ENCODE peak calls at places on chromosomes 2 and 18, in six cellular contexts. One of them, this sample, is unnamed.

GRCh38 chr2:229335877-229336346 is 64.8 kb upstream of the PID1 start:
- DNase-seq in stimulated activated CD4-positive, alpha-beta T cell treated with anti-CD3 and anti-CD28 coated beads, Interleukin-4, amount 100 ng/mL, for 48 hours: no peak
- DNase-seq in HT1080: no peak
- DNase-seq in brain microvascular endothelial cell: no peak
- DNase-seq in T-helper 9 cell: no peak
- DNase-seq in astrocyte of the cerebellum: no peak
- DNase-seq in this sample: no peak

GRCh38 chr2:235027558-235028214 is 75.9 kb downstream of the SH3BP4 start:
- DNase-seq in stimulated activated CD4-positive, alpha-beta T cell treated with anti-CD3 and anti-CD28 coated beads, Interleukin-4, amount 100 ng/mL, for 48 hours: no peak
- DNase-seq in HT1080: peak
- DNase-seq in brain microvascular endothelial cell: peak
- DNase-seq in T-helper 9 cell: no peak
- DNase-seq in astrocyte of the cerebellum: no peak
- DNase-seq in this sample: no peak

GRCh38 chr2:128449226-128450061 is 130.8 kb upstream of the HS6ST1 start:
- DNase-seq in stimulated activated CD4-positive, alpha-beta T cell treated with anti-CD3 and anti-CD28 coated beads, Interleukin-4, amount 100 ng/mL, for 48 hours: no peak
- DNase-seq in HT1080: no peak
- DNase-seq in brain microvascular endothelial cell: no peak
- DNase-seq in T-helper 9 cell: no peak
- DNase-seq in astrocyte of the cerebellum: no peak
- DNase-seq in this sample: no peak

GRCh38 chr2:71713581-71714580 is 260.5 kb downstream of the DYSF start:
- DNase-seq in stimulated activated CD4-positive, alpha-beta T cell treated with anti-CD3 and anti-CD28 coated beads, Interleukin-4, amount 100 ng/mL, for 48 hours: no peak
- DNase-seq in HT1080: no peak
- DNase-seq in brain microvascular endothelial cell: peak
- DNase-seq in T-helper 9 cell: no peak
- DNase-seq in astrocyte of the cerebellum: no peak
- DNase-seq in this sample: no peak

GRCh38 chr2:100244881-100245605 is 77.3 kb downstream of the LONRF2 start:
- DNase-seq in stimulated activated CD4-positive, alpha-beta T cell treated with anti-CD3 and anti-CD28 coated beads, Interleukin-4, amount 100 ng/mL, for 48 hours: no peak
- DNase-seq in HT1080: peak
- DNase-seq in brain microvascular endothelial cell: peak
- DNase-seq in T-helper 9 cell: no peak
- DNase-seq in astrocyte of the cerebellum: no peak
- DNase-seq in this sample: no peak

GRCh38 chr2:32464441-32464840 is 107.6 kb downstream of the BIRC6 start:
- DNase-seq in stimulated activated CD4-positive, alpha-beta T cell treated with anti-CD3 and anti-CD28 coated beads, Interleukin-4, amount 100 ng/mL, for 48 hours: no peak
- DNase-seq in HT1080: peak
- DNase-seq in brain microvascular endothelial cell: peak
- DNase-seq in T-helper 9 cell: no peak
- DNase-seq in astrocyte of the cerebellum: no peak
- DNase-seq in this sample: no peak

GRCh38 chr2:10404324-10405143 is 43.6 kb downstream of the ODC1 start:
- DNase-seq in stimulated activated CD4-positive, alpha-beta T cell treated with anti-CD3 and anti-CD28 coated beads, Interleukin-4, amount 100 ng/mL, for 48 hours: no peak
- DNase-seq in HT1080: no peak
- DNase-seq in brain microvascular endothelial cell: no peak
- DNase-seq in T-helper 9 cell: no peak
- DNase-seq in astrocyte of the cerebellum: no peak
- DNase-seq in this sample: no peak

GRCh38 chr2:38262514-38262871 is 114.6 kb downstream of the ATL2 start:
- DNase-seq in stimulated activated CD4-positive, alpha-beta T cell treated with anti-CD3 and anti-CD28 coated beads, Interleukin-4, amount 100 ng/mL, for 48 hours: no peak
- DNase-seq in HT1080: no peak
- DNase-seq in brain microvascular endothelial cell: no peak
- DNase-seq in T-helper 9 cell: no peak
- DNase-seq in astrocyte of the cerebellum: no peak
- DNase-seq in this sample: no peak

GRCh38 chr2:10412380-10412779 is 35.7 kb downstream of the ODC1 start:
- DNase-seq in stimulated activated CD4-positive, alpha-beta T cell treated with anti-CD3 and anti-CD28 coated beads, Interleukin-4, amount 100 ng/mL, for 48 hours: no peak
- DNase-seq in HT1080: peak
- DNase-seq in brain microvascular endothelial cell: peak
- DNase-seq in T-helper 9 cell: no peak
- DNase-seq in astrocyte of the cerebellum: no peak
- DNase-seq in this sample: peak

GRCh38 chr18:5463390-5463789 is 80.4 kb downstream of the EPB41L3 start:
- DNase-seq in stimulated activated CD4-positive, alpha-beta T cell treated with anti-CD3 and anti-CD28 coated beads, Interleukin-4, amount 100 ng/mL, for 48 hours: no peak
- DNase-seq in HT1080: peak
- DNase-seq in brain microvascular endothelial cell: peak
- DNase-seq in T-helper 9 cell: no peak
- DNase-seq in astrocyte of the cerebellum: no peak
- DNase-seq in this sample: no peak

GRCh38 chr2:73050011-73050617 is 21.4 kb downstream of the SFXN5 start:
- DNase-seq in stimulated activated CD4-positive, alpha-beta T cell treated with anti-CD3 and anti-CD28 coated beads, Interleukin-4, amount 100 ng/mL, for 48 hours: no peak
- DNase-seq in HT1080: no peak
- DNase-seq in brain microvascular endothelial cell: no peak
- DNase-seq in T-helper 9 cell: no peak
- DNase-seq in astrocyte of the cerebellum: peak
- DNase-seq in this sample: no peak

GRCh38 chr2:45173513-45173912 is 164.3 kb upstream of the SIX2 start:
- DNase-seq in stimulated activated CD4-positive, alpha-beta T cell treated with anti-CD3 and anti-CD28 coated beads, Interleukin-4, amount 100 ng/mL, for 48 hours: no peak
- DNase-seq in HT1080: peak
- DNase-seq in brain microvascular endothelial cell: peak
- DNase-seq in T-helper 9 cell: no peak
- DNase-seq in astrocyte of the cerebellum: peak
- DNase-seq in this sample: no peak

GRCh38 chr2:66013456-66013855 is 421.5 kb upstream of the MEIS1 start:
- DNase-seq in stimulated activated CD4-positive, alpha-beta T cell treated with anti-CD3 and anti-CD28 coated beads, Interleukin-4, amount 100 ng/mL, for 48 hours: no peak
- DNase-seq in HT1080: no peak
- DNase-seq in brain microvascular endothelial cell: no peak
- DNase-seq in T-helper 9 cell: no peak
- DNase-seq in astrocyte of the cerebellum: no peak
- DNase-seq in this sample: no peak

GRCh38 chr2:242075163-242075562 is 205.6 kb downstream of the RTP5 start:
- DNase-seq in stimulated activated CD4-positive, alpha-beta T cell treated with anti-CD3 and anti-CD28 coated beads, Interleukin-4, amount 100 ng/mL, for 48 hours: no peak
- DNase-seq in HT1080: no peak
- DNase-seq in brain microvascular endothelial cell: no peak
- DNase-seq in T-helper 9 cell: no peak
- DNase-seq in astrocyte of the cerebellum: peak
- DNase-seq in this sample: no peak

GRCh38 chr2:174053285-174053684 is 88.1 kb upstream of the SP3 start:
- DNase-seq in stimulated activated CD4-positive, alpha-beta T cell treated with anti-CD3 and anti-CD28 coated beads, Interleukin-4, amount 100 ng/mL, for 48 hours: no peak
- DNase-seq in HT1080: no peak
- DNase-seq in brain microvascular endothelial cell: no peak
- DNase-seq in T-helper 9 cell: no peak
- DNase-seq in astrocyte of the cerebellum: no peak
- DNase-seq in this sample: no peak

GRCh38 chr18:49875155-49875554 is 61.8 kb upstream of the ACAA2 start:
- DNase-seq in stimulated activated CD4-positive, alpha-beta T cell treated with anti-CD3 and anti-CD28 coated beads, Interleukin-4, amount 100 ng/mL, for 48 hours: no peak
- DNase-seq in HT1080: no peak
- DNase-seq in brain microvascular endothelial cell: no peak
- DNase-seq in T-helper 9 cell: no peak
- DNase-seq in astrocyte of the cerebellum: no peak
- DNase-seq in this sample: no peak

GRCh38 chr2:25252291-25253152 is 84.1 kb upstream of the POMC start:
- DNase-seq in stimulated activated CD4-positive, alpha-beta T cell treated with anti-CD3 and anti-CD28 coated beads, Interleukin-4, amount 100 ng/mL, for 48 hours: peak
- DNase-seq in HT1080: no peak
- DNase-seq in brain microvascular endothelial cell: peak
- DNase-seq in T-helper 9 cell: peak
- DNase-seq in astrocyte of the cerebellum: no peak
- DNase-seq in this sample: peak

GRCh38 chr18:78994531-78994930 is 14.9 kb downstream of the SALL3 start:
- DNase-seq in stimulated activated CD4-positive, alpha-beta T cell treated with anti-CD3 and anti-CD28 coated beads, Interleukin-4, amount 100 ng/mL, for 48 hours: no peak
- DNase-seq in HT1080: no peak
- DNase-seq in brain microvascular endothelial cell: no peak
- DNase-seq in T-helper 9 cell: no peak
- DNase-seq in astrocyte of the cerebellum: no peak
- DNase-seq in this sample: no peak

GRCh38 chr18:66558773-66559172 is 45.1 kb downstream of the CDH19 start:
- DNase-seq in stimulated activated CD4-positive, alpha-beta T cell treated with anti-CD3 and anti-CD28 coated beads, Interleukin-4, amount 100 ng/mL, for 48 hours: no peak
- DNase-seq in HT1080: peak
- DNase-seq in brain microvascular endothelial cell: no peak
- DNase-seq in T-helper 9 cell: no peak
- DNase-seq in astrocyte of the cerebellum: no peak
- DNase-seq in this sample: no peak

GRCh38 chr2:190607014-190607597 is 41.8 kb upstream of the NAB1 start:
- DNase-seq in stimulated activated CD4-positive, alpha-beta T cell treated with anti-CD3 and anti-CD28 coated beads, Interleukin-4, amount 100 ng/mL, for 48 hours: no peak
- DNase-seq in HT1080: peak
- DNase-seq in brain microvascular endothelial cell: peak
- DNase-seq in T-helper 9 cell: no peak
- DNase-seq in astrocyte of the cerebellum: no peak
- DNase-seq in this sample: no peak

GRCh38 chr2:179877601-179878364 is 16.4 kb upstream of the ZNF385B start:
- DNase-seq in stimulated activated CD4-positive, alpha-beta T cell treated with anti-CD3 and anti-CD28 coated beads, Interleukin-4, amount 100 ng/mL, for 48 hours: no peak
- DNase-seq in HT1080: no peak
- DNase-seq in brain microvascular endothelial cell: no peak
- DNase-seq in T-helper 9 cell: no peak
- DNase-seq in astrocyte of the cerebellum: no peak
- DNase-seq in this sample: no peak

GRCh38 chr2:177147093-177147694 is 65.4 kb upstream of the HNRNPA3 start:
- DNase-seq in stimulated activated CD4-positive, alpha-beta T cell treated with anti-CD3 and anti-CD28 coated beads, Interleukin-4, amount 100 ng/mL, for 48 hours: no peak
- DNase-seq in HT1080: peak
- DNase-seq in brain microvascular endothelial cell: peak
- DNase-seq in T-helper 9 cell: no peak
- DNase-seq in astrocyte of the cerebellum: peak
- DNase-seq in this sample: no peak

GRCh38 chr18:63553117-63553516 is 10.9 kb downstream of the SERPINB12 start:
- DNase-seq in stimulated activated CD4-positive, alpha-beta T cell treated with anti-CD3 and anti-CD28 coated beads, Interleukin-4, amount 100 ng/mL, for 48 hours: no peak
- DNase-seq in HT1080: peak
- DNase-seq in brain microvascular endothelial cell: peak
- DNase-seq in T-helper 9 cell: no peak
- DNase-seq in astrocyte of the cerebellum: no peak
- DNase-seq in this sample: no peak

GRCh38 chr18:37499008-37499407 is 66.6 kb downstream of the CELF4 start:
- DNase-seq in stimulated activated CD4-positive, alpha-beta T cell treated with anti-CD3 and anti-CD28 coated beads, Interleukin-4, amount 100 ng/mL, for 48 hours: no peak
- DNase-seq in HT1080: no peak
- DNase-seq in brain microvascular endothelial cell: no peak
- DNase-seq in T-helper 9 cell: no peak
- DNase-seq in astrocyte of the cerebellum: no peak
- DNase-seq in this sample: no peak

GRCh38 chr2:240522406-240522805 is 35.4 kb downstream of the ANKMY1 start:
- DNase-seq in stimulated activated CD4-positive, alpha-beta T cell treated with anti-CD3 and anti-CD28 coated beads, Interleukin-4, amount 100 ng/mL, for 48 hours: no peak
- DNase-seq in HT1080: no peak
- DNase-seq in brain microvascular endothelial cell: no peak
- DNase-seq in T-helper 9 cell: no peak
- DNase-seq in astrocyte of the cerebellum: no peak
- DNase-seq in this sample: no peak

GRCh38 chr2:120419073-120419472 is 73.1 kb downstream of the INHBB start:
- DNase-seq in stimulated activated CD4-positive, alpha-beta T cell treated with anti-CD3 and anti-CD28 coated beads, Interleukin-4, amount 100 ng/mL, for 48 hours: no peak
- DNase-seq in HT1080: no peak
- DNase-seq in brain microvascular endothelial cell: no peak
- DNase-seq in T-helper 9 cell: no peak
- DNase-seq in astrocyte of the cerebellum: no peak
- DNase-seq in this sample: no peak

GRCh38 chr2:1855150-1855549 is 110.8 kb upstream of the PXDN start:
- DNase-seq in stimulated activated CD4-positive, alpha-beta T cell treated with anti-CD3 and anti-CD28 coated beads, Interleukin-4, amount 100 ng/mL, for 48 hours: no peak
- DNase-seq in HT1080: no peak
- DNase-seq in brain microvascular endothelial cell: peak
- DNase-seq in T-helper 9 cell: no peak
- DNase-seq in astrocyte of the cerebellum: peak
- DNase-seq in this sample: peak

GRCh38 chr2:35168351-35168750 is 1187.2 kb upstream of the CRIM1 start:
- DNase-seq in stimulated activated CD4-positive, alpha-beta T cell treated with anti-CD3 and anti-CD28 coated beads, Interleukin-4, amount 100 ng/mL, for 48 hours: no peak
- DNase-seq in HT1080: no peak
- DNase-seq in brain microvascular endothelial cell: no peak
- DNase-seq in T-helper 9 cell: no peak
- DNase-seq in astrocyte of the cerebellum: no peak
- DNase-seq in this sample: no peak

GRCh38 chr2:229202646-229203045 is 68.4 kb downstream of the PID1 start:
- DNase-seq in stimulated activated CD4-positive, alpha-beta T cell treated with anti-CD3 and anti-CD28 coated beads, Interleukin-4, amount 100 ng/mL, for 48 hours: no peak
- DNase-seq in HT1080: no peak
- DNase-seq in brain microvascular endothelial cell: no peak
- DNase-seq in T-helper 9 cell: no peak
- DNase-seq in astrocyte of the cerebellum: no peak
- DNase-seq in this sample: no peak

GRCh38 chr2:41920812-41921211 is 127.0 kb upstream of the PKDCC start:
- DNase-seq in stimulated activated CD4-positive, alpha-beta T cell treated with anti-CD3 and anti-CD28 coated beads, Interleukin-4, amount 100 ng/mL, for 48 hours: no peak
- DNase-seq in HT1080: no peak
- DNase-seq in brain microvascular endothelial cell: no peak
- DNase-seq in T-helper 9 cell: no peak
- DNase-seq in astrocyte of the cerebellum: no peak
- DNase-seq in this sample: no peak

GRCh38 chr2:37652199-37652640 is 19.2 kb downstream of the CDC42EP3 start:
- DNase-seq in stimulated activated CD4-positive, alpha-beta T cell treated with anti-CD3 and anti-CD28 coated beads, Interleukin-4, amount 100 ng/mL, for 48 hours: no peak
- DNase-seq in HT1080: peak
- DNase-seq in brain microvascular endothelial cell: peak
- DNase-seq in T-helper 9 cell: no peak
- DNase-seq in astrocyte of the cerebellum: peak
- DNase-seq in this sample: no peak

GRCh38 chr2:231932985-231933915 is 7.1 kb upstream of the NPPC start:
- DNase-seq in stimulated activated CD4-positive, alpha-beta T cell treated with anti-CD3 and anti-CD28 coated beads, Interleukin-4, amount 100 ng/mL, for 48 hours: no peak
- DNase-seq in HT1080: no peak
- DNase-seq in brain microvascular endothelial cell: no peak
- DNase-seq in T-helper 9 cell: no peak
- DNase-seq in astrocyte of the cerebellum: no peak
- DNase-seq in this sample: no peak

GRCh38 chr2:65527451-65528240 is 95.2 kb upstream of the SPRED2 start:
- DNase-seq in stimulated activated CD4-positive, alpha-beta T cell treated with anti-CD3 and anti-CD28 coated beads, Interleukin-4, amount 100 ng/mL, for 48 hours: no peak
- DNase-seq in HT1080: no peak
- DNase-seq in brain microvascular endothelial cell: no peak
- DNase-seq in T-helper 9 cell: no peak
- DNase-seq in astrocyte of the cerebellum: no peak
- DNase-seq in this sample: no peak

GRCh38 chr2:232345251-232345650 is 33.3 kb upstream of the ALPP start:
- DNase-seq in stimulated activated CD4-positive, alpha-beta T cell treated with anti-CD3 and anti-CD28 coated beads, Interleukin-4, amount 100 ng/mL, for 48 hours: no peak
- DNase-seq in HT1080: no peak
- DNase-seq in brain microvascular endothelial cell: no peak
- DNase-seq in T-helper 9 cell: no peak
- DNase-seq in astrocyte of the cerebellum: no peak
- DNase-seq in this sample: no peak

GRCh38 chr2:70548233-70548632 is 5.4 kb downstream of the TGFA start:
- DNase-seq in stimulated activated CD4-positive, alpha-beta T cell treated with anti-CD3 and anti-CD28 coated beads, Interleukin-4, amount 100 ng/mL, for 48 hours: no peak
- DNase-seq in HT1080: no peak
- DNase-seq in brain microvascular endothelial cell: no peak
- DNase-seq in T-helper 9 cell: no peak
- DNase-seq in astrocyte of the cerebellum: no peak
- DNase-seq in this sample: no peak

GRCh38 chr2:88019985-88020384 is 3.6 kb upstream of the RNU2-63P start:
- DNase-seq in stimulated activated CD4-positive, alpha-beta T cell treated with anti-CD3 and anti-CD28 coated beads, Interleukin-4, amount 100 ng/mL, for 48 hours: no peak
- DNase-seq in HT1080: no peak
- DNase-seq in brain microvascular endothelial cell: no peak
- DNase-seq in T-helper 9 cell: no peak
- DNase-seq in astrocyte of the cerebellum: no peak
- DNase-seq in this sample: no peak

GRCh38 chr2:235170536-235171510 is 219.0 kb downstream of the SH3BP4 start:
- DNase-seq in stimulated activated CD4-positive, alpha-beta T cell treated with anti-CD3 and anti-CD28 coated beads, Interleukin-4, amount 100 ng/mL, for 48 hours: no peak
- DNase-seq in HT1080: peak
- DNase-seq in brain microvascular endothelial cell: peak
- DNase-seq in T-helper 9 cell: no peak
- DNase-seq in astrocyte of the cerebellum: peak
- DNase-seq in this sample: peak

GRCh38 chr18:46660955-46661749 is 4.1 kb upstream of the LOXHD1 start:
- DNase-seq in stimulated activated CD4-positive, alpha-beta T cell treated with anti-CD3 and anti-CD28 coated beads, Interleukin-4, amount 100 ng/mL, for 48 hours: no peak
- DNase-seq in HT1080: no peak
- DNase-seq in brain microvascular endothelial cell: no peak
- DNase-seq in T-helper 9 cell: no peak
- DNase-seq in astrocyte of the cerebellum: no peak
- DNase-seq in this sample: peak